ENCODE peak calls at places on chromosomes 7 and 10, in ten cellular contexts. U is A172; W is caudate nucleus; I is myocyte; B is activated CD8-positive, alpha-beta memory T cell treated with anti-CD3 and anti-CD28 coated beads for 4 hours; T is T-helper 17 cell; C is globus pallidus; L is ACHN; M is naive thymus-derived CD8-positive, alpha-beta T cell; X is NB4. H is an unnamed sample.

GRCh38 chr10:132390455-132391371 is 6.3 kb upstream of the PWWP2B start:
- DNase-seq in T (no peak), I (no peak), M (no peak), C (no peak), L (no peak), U (no peak), W (no peak), B (no peak), X (peak; percentile 54), H (no peak)

GRCh38 chr7:4091767-4092166 is 590.3 kb upstream of the FOXK1 start:
- DNase-seq in M (no peak), T (no peak), B (no peak), X (no peak), I (no peak), W (no peak), C (no peak), U (peak; percentile 32), L (no peak), H (no peak)

GRCh38 chr10:97640868-97641811 is 669 bp downstream of the PI4K2A start:
- DNase-seq in T (no peak), U (peak; percentile 23), I (peak; percentile 28), L (peak; percentile 40), C (peak; percentile 23), X (peak; percentile 74), B (no peak), W (no peak), M (no peak), H (peak; percentile 15)

GRCh38 chr7:7662527-7662926 is 22.0 kb downstream of the UMAD1 start:
- DNase-seq in X (no peak), T (no peak), I (peak; percentile 20), L (peak; percentile 47), W (no peak), M (no peak), B (no peak), U (no peak), C (no peak), H (no peak)

GRCh38 chr7:153017197-153017596 is 257.6 kb downstream of the ACTR3B start:
- DNase-seq in T (no peak), X (no peak), U (no peak), W (no peak), M (no peak), L (no peak), C (no peak), I (no peak), B (no peak), H (no peak)

GRCh38 chr7:130352335-130353074 is 7.9 kb downstream of the CPA5 start:
- DNase-seq in L (peak; percentile 33), X (no peak), M (no peak), B (no peak), U (peak; percentile 44), I (peak; percentile 67), T (no peak), C (no peak), W (peak; percentile 30), H (no peak)

GRCh38 chr10:33818343-33818742 is 483.9 kb upstream of the NRP1 start:
- DNase-seq in M (no peak), I (no peak), U (no peak), T (no peak), B (no peak), X (peak; percentile 2), W (no peak), L (no peak), C (no peak), H (no peak)

GRCh38 chr10:104641150-104642000 is at the start of gene SORCS3:
- DNase-seq in X (no peak), M (no peak), W (no peak), B (no peak), C (no peak), U (no peak), I (no peak), T (no peak), L (peak; percentile 15), H (no peak)

GRCh38 chr10:34764347-34764991 is 50.6 kb downstream of the PARD3 start:
- DNase-seq in M (no peak), X (no peak), L (no peak), T (no peak), U (no peak), W (no peak), I (no peak), B (no peak), C (no peak), H (no peak)

GRCh38 chr10:97134983-97135382 is 50.8 kb downstream of the SLIT1 start:
- DNase-seq in C (no peak), X (no peak), U (no peak), T (no peak), L (no peak), M (no peak), W (no peak), I (no peak), B (no peak), H (no peak)

GRCh38 chr10:64275774-64276173 is 754.6 kb downstream of the REEP3 start:
- DNase-seq in M (no peak), C (no peak), X (no peak), T (no peak), W (no peak), U (no peak), B (no peak), I (no peak), L (no peak), H (no peak)

GRCh38 chr7:44281811-44282600 is 43.4 kb downstream of the CAMK2B start:
- DNase-seq in I (no peak), T (peak; percentile 2), B (no peak), X (no peak), L (no peak), M (no peak), W (no peak), C (no peak), U (no peak), H (no peak)

GRCh38 chr10:31650010-31650409 is 278.6 kb downstream of the ARHGAP12 start:
- DNase-seq in L (peak; percentile 34), C (peak; percentile 40), U (peak; percentile 93), M (no peak), W (no peak), B (no peak), T (no peak), X (no peak), I (peak; percentile 95), H (peak; percentile 53)

GRCh38 chr7:39001595-39001994 is 23.9 kb downstream of the POU6F2 start:
- DNase-seq in W (no peak), U (no peak), X (no peak), L (no peak), B (no peak), I (no peak), T (no peak), M (no peak), C (no peak), H (no peak)

GRCh38 chr7:43018446-43018845 is 86.3 kb downstream of the MRPL32 start:
- DNase-seq in B (no peak), M (no peak), C (no peak), U (peak; percentile 72), I (no peak), W (no peak), X (no peak), T (no peak), L (no peak), H (no peak)

GRCh38 chr7:18402488-18403183 is 92.9 kb upstream of the HDAC9 start:
- DNase-seq in C (no peak), T (no peak), M (no peak), I (peak; percentile 41), W (no peak), L (no peak), X (no peak), U (peak; percentile 79), B (no peak), H (no peak)

GRCh38 chr7:104978460-104978859 is 35.5 kb upstream of the KMT2E start:
- DNase-seq in X (no peak), B (no peak), U (no peak), L (no peak), I (no peak), M (no peak), T (no peak), C (peak; percentile 79), W (no peak), H (no peak)

GRCh38 chr10:5014936-5015335 is 11.3 kb upstream of the AKR1C2 start:
- DNase-seq in B (no peak), M (no peak), L (peak; percentile 48), C (no peak), X (peak; percentile 2), I (no peak), W (no peak), T (no peak), U (peak; percentile 19), H (no peak)

GRCh38 chr7:131633342-131633843 is 77.0 kb upstream of the PODXL start:
- DNase-seq in M (no peak), W (no peak), C (no peak), I (no peak), T (no peak), U (peak; percentile 98), X (no peak), B (no peak), L (no peak), H (no peak)

GRCh38 chr7:118648002-118648401 is 423.5 kb downstream of the ANKRD7 start:
- DNase-seq in U (no peak), C (no peak), B (no peak), X (peak; percentile 24), L (no peak), T (no peak), I (no peak), W (no peak), M (no peak), H (no peak)

GRCh38 chr10:125201791-125202622 is 41.6 kb upstream of the CTBP2 start:
- DNase-seq in B (no peak), T (no peak), C (no peak), I (peak; percentile 31), W (no peak), X (no peak), U (no peak), M (no peak), L (no peak), H (no peak)

GRCh38 chr10:89163265-89163995 is 43.7 kb downstream of the CH25H start:
- DNase-seq in X (peak; percentile 73), L (no peak), B (peak; percentile 15), U (no peak), T (peak; percentile 7), C (peak; percentile 47), W (no peak), I (no peak), M (no peak), H (peak; percentile 62)

GRCh38 chr7:99623702-99624447 is 7.1 kb downstream of the ZSCAN25 start:
- DNase-seq in W (no peak), X (peak; percentile 94), T (no peak), C (no peak), U (no peak), I (no peak), L (no peak), B (no peak), M (no peak), H (no peak)

GRCh38 chr10:17386616-17387075 is 67.7 kb downstream of the ST8SIA6 start:
- DNase-seq in C (no peak), L (no peak), T (no peak), U (no peak), X (no peak), B (no peak), I (no peak), W (no peak), M (no peak), H (no peak)

GRCh38 chr7:93948106-93948505 is 26.6 kb downstream of the GNG11 start:
- DNase-seq in C (no peak), X (no peak), L (no peak), B (no peak), U (no peak), T (no peak), W (no peak), M (no peak), I (no peak), H (no peak)

H was measured in G401.